ENCODE peak calls at places on chromosomes 2 and 18, in seven cellular contexts. T is astrocyte; L is WERI-Rb-1; M is CD8-positive, alpha-beta T cell; Q is cardiac muscle cell; V is endothelial cell of umbilical vein; R is fibroblast of pulmonary artery. Y is an unnamed sample.

GRCh38 chr2:175135177-175135576 is 32.8 kb downstream of the ATF2 start:
- DNase-seq in T (no peak), M (no peak), V (no peak), R (no peak), Q (no peak), L (no peak), Y (no peak)

GRCh38 chr2:12442627-12442928 is 274.2 kb upstream of the TRIB2 start:
- DNase-seq in M (no peak), V (no peak), Q (no peak), L (no peak), R (no peak), T (peak), Y (peak)

GRCh38 chr2:240250985-240251847 is 110.8 kb upstream of the OTOS start:
- DNase-seq in Q (no peak), R (peak), V (peak), T (peak), M (no peak), L (peak), Y (peak)

GRCh38 chr18:3985664-3986063 is 469.4 kb downstream of the DLGAP1 start:
- DNase-seq in M (no peak), Q (no peak), L (no peak), T (peak), R (peak), V (no peak), Y (peak)

GRCh38 chr18:5542393-5543035 is 1.3 kb downstream of the EPB41L3 start:
- DNase-seq in M (no peak), T (no peak), R (no peak), Q (peak), V (peak), L (peak), Y (no peak)

GRCh38 chr2:30308280-30308679 is 76.9 kb downstream of the LBH start:
- DNase-seq in R (no peak), Q (no peak), T (no peak), V (no peak), M (no peak), L (no peak), Y (no peak)

GRCh38 chr18:66564236-66564635 is 39.7 kb downstream of the CDH19 start:
- DNase-seq in M (no peak), R (no peak), V (peak), L (no peak), Q (no peak), T (no peak), Y (no peak)

GRCh38 chr2:230347659-230348305 is 20.8 kb downstream of the SP140L start:
- DNase-seq in Q (no peak), V (peak), R (peak), M (no peak), L (no peak), T (peak), Y (no peak)

GRCh38 chr2:181805228-181806038 is 86.1 kb upstream of the ITPRID2 start:
- DNase-seq in M (no peak), R (peak), V (peak), L (no peak), T (peak), Q (no peak), Y (no peak)

GRCh38 chr18:44740000-44740399 is 59.3 kb downstream of the SETBP1 start:
- DNase-seq in M (no peak), T (no peak), R (no peak), Q (no peak), V (no peak), L (no peak), Y (no peak)

GRCh38 chr2:227510620-227510958 is 38.6 kb downstream of the AGFG1 start:
- DNase-seq in V (no peak), L (no peak), T (no peak), M (no peak), Q (no peak), R (no peak), Y (no peak)

GRCh38 chr2:159148891-159149290 is 137.6 kb downstream of the WDSUB1 start:
- DNase-seq in M (no peak), T (no peak), L (no peak), V (no peak), R (no peak), Q (no peak), Y (no peak)

GRCh38 chr2:128310094-128310716 is 8.5 kb downstream of the HS6ST1 start:
- DNase-seq in Q (no peak), M (no peak), L (peak), T (no peak), R (no peak), V (no peak), Y (no peak)

GRCh38 chr2:224440988-224441387 is 39.1 kb upstream of the FAM124B start:
- DNase-seq in L (no peak), M (no peak), T (no peak), V (no peak), R (no peak), Q (no peak), Y (no peak)

GRCh38 chr2:224444011-224444410 is 42.1 kb upstream of the FAM124B start:
- DNase-seq in L (no peak), R (no peak), Q (no peak), V (peak), T (no peak), M (no peak), Y (no peak)

GRCh38 chr2:224444783-224445182 is 42.9 kb upstream of the FAM124B start:
- DNase-seq in R (no peak), V (no peak), M (no peak), T (no peak), Q (no peak), L (no peak), Y (no peak)

GRCh38 chr2:224438726-224439125 is 36.8 kb upstream of the FAM124B start:
- DNase-seq in R (no peak), L (no peak), T (no peak), M (no peak), V (no peak), Q (no peak), Y (no peak)

DNA sequence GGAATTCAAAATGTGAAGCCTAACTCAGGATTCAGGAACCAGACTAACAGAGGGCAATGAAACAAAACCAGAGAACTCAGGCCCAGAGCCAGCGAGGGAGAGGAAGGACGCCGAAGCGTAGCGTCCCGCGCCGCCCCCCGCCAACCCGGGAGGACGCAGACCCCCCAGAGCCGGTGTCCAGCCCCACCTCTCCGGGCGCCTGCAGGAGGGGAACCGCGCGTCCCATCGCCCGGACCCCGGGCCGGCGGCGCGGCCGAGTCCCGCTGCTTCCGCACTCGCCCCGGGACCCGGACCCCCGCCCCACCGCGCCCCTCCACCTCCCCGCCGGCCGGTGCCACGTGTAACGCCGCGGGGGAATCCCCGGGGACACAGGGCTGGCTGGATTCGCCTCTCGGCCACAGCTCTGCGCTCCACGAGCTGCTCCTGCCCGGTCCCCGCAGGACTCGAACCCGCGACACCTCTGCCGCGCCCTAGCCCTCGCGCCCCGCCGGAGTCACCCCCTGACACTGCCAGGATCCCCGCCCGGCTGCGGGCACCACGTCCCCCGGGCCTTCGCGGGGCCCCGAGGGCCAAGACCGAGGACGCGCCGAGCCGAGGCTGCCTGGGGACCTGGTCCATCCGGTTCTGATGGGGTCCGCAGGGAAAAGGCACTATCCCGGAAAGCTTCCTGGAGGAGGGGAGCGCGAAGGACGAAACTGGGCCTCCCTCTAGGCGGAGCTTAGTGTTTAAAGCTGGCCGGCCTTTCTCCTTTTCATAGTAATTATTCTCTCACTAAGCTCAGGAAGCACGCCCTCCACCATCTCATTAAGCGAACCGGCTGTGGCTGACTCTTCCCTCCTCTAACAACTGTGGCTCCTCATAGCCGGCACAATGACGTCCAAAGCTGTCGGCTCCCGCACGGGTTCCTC is 40.4 kb upstream of the FAM124B start:
- DNase-seq in V (peak), R (peak), Q (no peak), M (peak), L (no peak), T (peak), Y (peak)
- H3K4me3 ChIP-seq in V (peak), R (peak), Q (no peak), M (no peak), L (no peak), T (peak), Y (peak)

GRCh38 chr2:48566582-48566981 is 36.6 kb downstream of the STON1 start:
- DNase-seq in Q (no peak), M (no peak), T (peak), R (peak), V (no peak), L (no peak), Y (peak)
- TF ChIP-seq CTCF in Q (peak), M (no peak), T (peak), R (peak), V (peak), L (no peak), Y (peak)

GRCh38 chr18:56470679-56471345 is 167.6 kb downstream of the TXNL1 start:
- DNase-seq in V (no peak), R (no peak), L (no peak), M (no peak), Q (no peak), T (no peak), Y (no peak)
- H3K4me3 ChIP-seq in V (no peak), R (no peak), L (no peak), M (no peak), Q (no peak), T (no peak), Y (no peak)

DNA sequence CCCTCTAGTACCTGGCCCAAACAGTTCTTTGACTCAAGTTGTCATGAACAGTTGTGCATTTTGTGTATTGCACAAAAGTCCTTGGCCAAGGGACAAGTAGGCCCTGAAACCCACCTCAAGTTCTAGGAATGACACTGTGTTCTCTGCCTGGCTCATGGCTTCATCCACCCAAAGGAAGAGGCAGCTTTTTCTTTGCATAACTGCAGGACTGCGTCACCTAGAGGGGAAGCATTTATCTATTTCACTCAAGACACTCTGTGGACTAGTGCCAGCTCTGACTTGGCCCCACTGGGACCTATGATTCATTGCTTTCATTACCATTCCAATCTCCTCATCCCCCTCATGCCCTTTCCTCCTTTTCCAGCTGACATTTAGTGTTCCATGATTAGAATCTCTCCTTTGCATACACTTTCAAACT is 119.3 kb upstream of the SIX2 start:
- DNase-seq in T (peak), L (no peak), V (peak), Q (no peak), M (no peak), R (peak), Y (peak)
- TF ChIP-seq CTCF in T (no peak), L (no peak), V (no peak), Q (peak), M (no peak), R (peak), Y (peak)

GRCh38 chr2:239213420-239214101 is 187.3 kb downstream of the HDAC4 start:
- DNase-seq in L (no peak), V (no peak), R (no peak), T (no peak), Q (no peak), M (no peak), Y (no peak)

GRCh38 chr2:239211391-239212094 is 189.3 kb downstream of the HDAC4 start:
- DNase-seq in L (no peak), T (peak), R (no peak), V (no peak), M (no peak), Q (no peak), Y (no peak)

GRCh38 chr2:239209806-239210205 is 191.0 kb downstream of the HDAC4 start:
- DNase-seq in L (no peak), Q (no peak), R (no peak), T (no peak), M (no peak), V (no peak), Y (no peak)

GRCh38 chr2:239212553-239213419 is 188.0 kb downstream of the HDAC4 start:
- DNase-seq in Q (no peak), R (no peak), T (no peak), V (no peak), L (no peak), M (no peak), Y (no peak)

DNA sequence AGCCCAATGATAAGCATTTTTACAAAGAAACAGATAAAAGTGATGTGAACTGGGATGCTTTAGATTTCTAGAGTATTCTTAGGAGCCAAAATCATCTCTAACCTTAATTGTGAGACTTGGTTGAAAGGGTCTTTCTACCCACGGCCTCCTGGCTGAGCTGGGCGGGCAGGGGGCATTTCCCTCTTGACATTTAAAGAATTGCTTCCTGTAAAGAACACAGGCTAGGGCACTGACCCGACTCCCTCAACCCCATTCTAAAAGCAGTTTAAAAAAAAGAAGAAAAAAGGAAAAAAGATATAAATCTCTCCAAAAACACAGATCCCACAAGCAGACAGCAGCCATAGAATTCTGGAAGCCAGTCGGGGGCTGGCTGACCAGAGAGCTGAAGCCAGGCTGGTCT is 188.7 kb downstream of the HDAC4 start:
- DNase-seq in M (no peak), L (no peak), V (no peak), T (no peak), R (no peak), Q (no peak), Y (no peak)
- H3K4me3 ChIP-seq in M (no peak), L (no peak), V (no peak), T (no peak), R (no peak), Q (no peak), Y (no peak)

GRCh38 chr2:112724611-112725525 is 4.0 kb downstream of the NT5DC4 start:
- DNase-seq in L (peak), T (no peak), Q (peak), R (no peak), V (no peak), M (no peak), Y (no peak)
- TF ChIP-seq CTCF in L (peak), T (no peak), Q (peak), R (peak), V (peak), M (no peak), Y (peak)

GRCh38 chr2:46548521-46549144 is 69.3 kb downstream of the TMEM247 start:
- DNase-seq in T (no peak), L (no peak), R (no peak), Q (no peak), M (no peak), V (no peak), Y (no peak)

GRCh38 chr2:46550686-46551404 is 71.5 kb downstream of the TMEM247 start:
- DNase-seq in V (no peak), Q (no peak), R (no peak), T (no peak), M (no peak), L (no peak), Y (no peak)

GRCh38 chr2:46547223-46548102 is 68.1 kb downstream of the TMEM247 start:
- DNase-seq in V (no peak), M (no peak), L (peak), T (no peak), Q (no peak), R (no peak), Y (no peak)

GRCh38 chr2:46548103-46548486 is 68.7 kb downstream of the TMEM247 start:
- DNase-seq in L (no peak), T (no peak), R (no peak), M (no peak), V (no peak), Q (no peak), Y (no peak)

DNA sequence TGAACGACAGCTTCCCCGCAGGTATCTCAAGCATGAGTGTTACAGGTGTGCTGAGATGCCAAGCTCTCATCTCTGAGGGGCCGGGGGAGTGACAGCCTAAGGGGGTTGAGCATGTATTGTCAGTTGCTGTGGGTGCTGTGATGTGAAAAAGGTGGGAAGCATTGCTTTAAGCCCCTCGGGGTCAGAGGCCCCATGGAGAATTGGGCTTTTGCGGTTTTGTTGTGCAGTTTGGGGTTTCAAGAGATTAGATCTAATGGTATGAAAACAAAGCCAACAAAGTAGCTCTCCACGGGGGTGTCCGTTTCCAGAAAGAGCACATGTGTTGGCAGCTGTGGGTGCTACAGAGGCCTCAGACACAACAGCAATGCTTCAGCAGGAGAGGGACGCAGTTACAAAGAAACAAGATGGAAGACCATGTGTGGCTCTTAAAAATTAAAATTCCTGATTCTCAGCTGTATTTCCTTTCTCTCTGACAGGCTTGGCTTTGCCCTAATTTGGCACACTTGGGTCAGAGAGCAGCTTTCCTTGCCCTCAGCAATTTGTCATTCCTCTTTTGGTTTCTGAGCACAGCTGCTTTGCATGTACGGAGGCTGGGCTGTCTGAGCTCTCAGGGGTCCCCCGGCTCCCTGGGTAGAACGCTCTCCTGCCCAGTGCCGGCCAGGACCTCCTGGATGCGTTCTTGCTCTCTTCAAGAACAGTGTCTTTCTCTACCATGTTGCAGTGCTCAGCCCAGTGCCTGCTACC is 70.0 kb downstream of the TMEM247 start:
- DNase-seq in T (no peak), L (no peak), M (no peak), R (no peak), Q (no peak), V (no peak), Y (no peak)
- H3K4me3 ChIP-seq in T (no peak), L (no peak), M (no peak), R (no peak), Q (no peak), V (no peak), Y (no peak)

GRCh38 chr2:8090748-8091700 is 590.8 kb upstream of the ID2 start:
- DNase-seq in R (peak), Q (peak), M (no peak), L (peak), V (no peak), T (peak), Y (peak)
- TF ChIP-seq CTCF in R (no peak), Q (no peak), M (no peak), L (no peak), V (no peak), T (no peak), Y (no peak)

GRCh38 chr18:58224425-58224750 is 180.4 kb downstream of the NEDD4L start:
- DNase-seq in R (no peak), Q (no peak), M (no peak), L (no peak), T (peak), V (no peak), Y (no peak)
- H3K4me3 ChIP-seq in R (no peak), Q (no peak), M (no peak), L (no peak), T (peak), V (no peak), Y (no peak)